ENCODE peak calls at places on chromosomes 3 and 15, in six cellular contexts. W, F, U, L, I and H are unnamed samples.
A peak's percentile ranks its signal among the peaks of the same experiment; 100 is the strongest.

GRCh38 chr3:77648214-77648613 is 608.3 kb downstream of the ROBO2 start:
- DNase-seq in W (no peak), F (no peak), U (no peak), L (no peak), I (no peak), H (no peak)

GRCh38 chr3:153173758-153174516 is 11.9 kb downstream of the RAP2B start:
- DNase-seq in W (no peak), F (no peak), U (peak; percentile 41), L (no peak), I (no peak), H (no peak)

GRCh38 chr3:77096966-77097890 is 57.3 kb downstream of the ROBO2 start:
- DNase-seq in W (no peak), F (no peak), U (no peak), L (no peak), I (peak; percentile 22), H (no peak)

GRCh38 chr3:24020036-24020691 is 75.1 kb downstream of the NR1D2 start:
- DNase-seq in W (no peak), F (no peak), U (no peak), L (no peak), I (no peak), H (no peak)

GRCh38 chr15:99731336-99732267 is 1.6 kb downstream of the LYSMD4 start:
- DNase-seq in W (no peak), F (no peak), U (no peak), L (no peak), I (no peak), H (no peak)

GRCh38 chr3:126300001-126300760 is 57.0 kb downstream of the KLF15 start:
- DNase-seq in W (no peak), F (no peak), U (no peak), L (no peak), I (no peak), H (no peak)

GRCh38 chr3:184377882-184378445 is at the start of gene THPO:
- DNase-seq in W (no peak), F (no peak), U (no peak), L (peak; percentile 50), I (no peak), H (no peak)

GRCh38 chr3:126102011-126102410 is 18.1 kb upstream of the SLC41A3 start:
- DNase-seq in W (no peak), F (no peak), U (no peak), L (no peak), I (no peak), H (no peak)

GRCh38 chr15:77347197-77347596 is 72.7 kb downstream of the PEAK1 start:
- DNase-seq in W (no peak), F (no peak), U (no peak), L (no peak), I (peak; percentile 39), H (no peak)

GRCh38 chr15:41917767-41918430 is 24.0 kb upstream of the SPTBN5 start:
- DNase-seq in W (no peak), F (no peak), U (no peak), L (no peak), I (peak; percentile 76), H (no peak)

GRCh38 chr3:154795582-154795981 is 284.5 kb upstream of the MME start:
- DNase-seq in W (no peak), F (no peak), U (no peak), L (no peak), I (peak; percentile 68), H (no peak)

GRCh38 chr3:63387568-63387967 is 109.5 kb downstream of the SYNPR start:
- DNase-seq in W (no peak), F (no peak), U (no peak), L (no peak), I (no peak), H (no peak)